ENCODE peak calls at places on chromosomes 12 and 14, in seven cellular contexts. One of them, this sample, is unnamed.

GRCh38 chr14:75247286-75247922 is 31.2 kb upstream of the FOS start:
- DNase-seq in activated T-helper 1 cell treated with anti-CD3 and anti-CD28 coated beads, Interleukin-12 subunit alpha, Interleukin-12 subunit beta, Interleukin-2, Interleukin-4 antibody, amounts not matched to agents 30 ng/mL and 10 ng/mL and 1 ng/mL, durations not matched to agents 14 hours and 24 hours and 36 hours: peak; percentile 68
- DNase-seq in CD8-positive, alpha-beta memory T cell: peak; percentile 88
- DNase-seq in stimulated activated CD4-positive, alpha-beta T cell treated with anti-CD3 and anti-CD28 coated beads, Interleukin-1b, Interleukin-23, amount 100 ng/mL, for 24 hours: peak; percentile 24
- DNase-seq in MV-4-11: no peak
- DNase-seq in HEK293T: no peak
- DNase-seq in suprapubic skin: no peak
- DNase-seq in this sample: no peak

GRCh38 chr14:103090481-103091020 is 4.0 kb upstream of the EXOC3L4 start:
- DNase-seq in activated T-helper 1 cell treated with anti-CD3 and anti-CD28 coated beads, Interleukin-12 subunit alpha, Interleukin-12 subunit beta, Interleukin-2, Interleukin-4 antibody, amounts not matched to agents 30 ng/mL and 10 ng/mL and 1 ng/mL, durations not matched to agents 14 hours and 24 hours and 36 hours: no peak
- DNase-seq in suprapubic skin: no peak
- DNase-seq in CD8-positive, alpha-beta memory T cell: no peak
- DNase-seq in MV-4-11: no peak
- DNase-seq in stimulated activated CD4-positive, alpha-beta T cell treated with anti-CD3 and anti-CD28 coated beads, Interleukin-1b, Interleukin-23, amount 100 ng/mL, for 24 hours: no peak
- DNase-seq in HEK293T: no peak
- DNase-seq in this sample: no peak

GRCh38 chr12:48780381-48781025 is 8.4 kb downstream of the ADCY6 start:
- DNase-seq in CD8-positive, alpha-beta memory T cell: no peak
- DNase-seq in activated T-helper 1 cell treated with anti-CD3 and anti-CD28 coated beads, Interleukin-12 subunit alpha, Interleukin-12 subunit beta, Interleukin-2, Interleukin-4 antibody, amounts not matched to agents 30 ng/mL and 10 ng/mL and 1 ng/mL, durations not matched to agents 14 hours and 24 hours and 36 hours: no peak
- DNase-seq in suprapubic skin: no peak
- DNase-seq in HEK293T: no peak
- DNase-seq in stimulated activated CD4-positive, alpha-beta T cell treated with anti-CD3 and anti-CD28 coated beads, Interleukin-1b, Interleukin-23, amount 100 ng/mL, for 24 hours: no peak
- DNase-seq in MV-4-11: no peak
- DNase-seq in this sample: no peak

GRCh38 chr14:100552524-100553125 is 34.6 kb downstream of the BEGAIN start:
- DNase-seq in MV-4-11: no peak
- DNase-seq in HEK293T: no peak
- DNase-seq in suprapubic skin: no peak
- DNase-seq in CD8-positive, alpha-beta memory T cell: no peak
- DNase-seq in activated T-helper 1 cell treated with anti-CD3 and anti-CD28 coated beads, Interleukin-12 subunit alpha, Interleukin-12 subunit beta, Interleukin-2, Interleukin-4 antibody, amounts not matched to agents 30 ng/mL and 10 ng/mL and 1 ng/mL, durations not matched to agents 14 hours and 24 hours and 36 hours: no peak
- DNase-seq in stimulated activated CD4-positive, alpha-beta T cell treated with anti-CD3 and anti-CD28 coated beads, Interleukin-1b, Interleukin-23, amount 100 ng/mL, for 24 hours: no peak
- DNase-seq in this sample: no peak

GRCh38 chr14:81219210-81219820 is 1.4 kb downstream of the GTF2A1 start:
- DNase-seq in stimulated activated CD4-positive, alpha-beta T cell treated with anti-CD3 and anti-CD28 coated beads, Interleukin-1b, Interleukin-23, amount 100 ng/mL, for 24 hours: peak; percentile 59
- DNase-seq in CD8-positive, alpha-beta memory T cell: peak; percentile 90
- DNase-seq in HEK293T: peak; percentile 80
- DNase-seq in activated T-helper 1 cell treated with anti-CD3 and anti-CD28 coated beads, Interleukin-12 subunit alpha, Interleukin-12 subunit beta, Interleukin-2, Interleukin-4 antibody, amounts not matched to agents 30 ng/mL and 10 ng/mL and 1 ng/mL, durations not matched to agents 14 hours and 24 hours and 36 hours: peak; percentile 85
- DNase-seq in suprapubic skin: peak; percentile 93
- DNase-seq in MV-4-11: peak; percentile 93
- DNase-seq in this sample: peak; percentile 96

GRCh38 chr12:50661300-50662120 is 102.4 kb upstream of the ATF1 start:
- DNase-seq in stimulated activated CD4-positive, alpha-beta T cell treated with anti-CD3 and anti-CD28 coated beads, Interleukin-1b, Interleukin-23, amount 100 ng/mL, for 24 hours: no peak
- DNase-seq in activated T-helper 1 cell treated with anti-CD3 and anti-CD28 coated beads, Interleukin-12 subunit alpha, Interleukin-12 subunit beta, Interleukin-2, Interleukin-4 antibody, amounts not matched to agents 30 ng/mL and 10 ng/mL and 1 ng/mL, durations not matched to agents 14 hours and 24 hours and 36 hours: no peak
- DNase-seq in CD8-positive, alpha-beta memory T cell: no peak
- DNase-seq in HEK293T: no peak
- DNase-seq in MV-4-11: no peak
- DNase-seq in suprapubic skin: no peak
- DNase-seq in this sample: no peak

GRCh38 chr12:14769837-14770494 is 33.3 kb downstream of the WBP11 start:
- DNase-seq in activated T-helper 1 cell treated with anti-CD3 and anti-CD28 coated beads, Interleukin-12 subunit alpha, Interleukin-12 subunit beta, Interleukin-2, Interleukin-4 antibody, amounts not matched to agents 30 ng/mL and 10 ng/mL and 1 ng/mL, durations not matched to agents 14 hours and 24 hours and 36 hours: peak; percentile 79
- DNase-seq in MV-4-11: peak; percentile 79
- DNase-seq in stimulated activated CD4-positive, alpha-beta T cell treated with anti-CD3 and anti-CD28 coated beads, Interleukin-1b, Interleukin-23, amount 100 ng/mL, for 24 hours: peak; percentile 62
- DNase-seq in HEK293T: peak; percentile 72
- DNase-seq in CD8-positive, alpha-beta memory T cell: peak; percentile 90
- DNase-seq in suprapubic skin: peak; percentile 90
- DNase-seq in this sample: peak; percentile 89

GRCh38 chr12:131102493-131102931 is 148.8 kb downstream of the ADGRD1 start:
- DNase-seq in suprapubic skin: peak; percentile 66
- DNase-seq in stimulated activated CD4-positive, alpha-beta T cell treated with anti-CD3 and anti-CD28 coated beads, Interleukin-1b, Interleukin-23, amount 100 ng/mL, for 24 hours: no peak
- DNase-seq in MV-4-11: peak; percentile 29
- DNase-seq in activated T-helper 1 cell treated with anti-CD3 and anti-CD28 coated beads, Interleukin-12 subunit alpha, Interleukin-12 subunit beta, Interleukin-2, Interleukin-4 antibody, amounts not matched to agents 30 ng/mL and 10 ng/mL and 1 ng/mL, durations not matched to agents 14 hours and 24 hours and 36 hours: no peak
- DNase-seq in HEK293T: no peak
- DNase-seq in CD8-positive, alpha-beta memory T cell: no peak
- DNase-seq in this sample: no peak

GRCh38 chr12:101015021-101015420 is 195.0 kb downstream of the SLC5A8 start:
- DNase-seq in stimulated activated CD4-positive, alpha-beta T cell treated with anti-CD3 and anti-CD28 coated beads, Interleukin-1b, Interleukin-23, amount 100 ng/mL, for 24 hours: no peak
- DNase-seq in HEK293T: no peak
- DNase-seq in suprapubic skin: no peak
- DNase-seq in MV-4-11: no peak
- DNase-seq in CD8-positive, alpha-beta memory T cell: no peak
- DNase-seq in activated T-helper 1 cell treated with anti-CD3 and anti-CD28 coated beads, Interleukin-12 subunit alpha, Interleukin-12 subunit beta, Interleukin-2, Interleukin-4 antibody, amounts not matched to agents 30 ng/mL and 10 ng/mL and 1 ng/mL, durations not matched to agents 14 hours and 24 hours and 36 hours: no peak
- DNase-seq in this sample: no peak

GRCh38 chr14:81447018-81447770 is 47.1 kb upstream of the STON2 start:
- DNase-seq in MV-4-11: no peak
- DNase-seq in CD8-positive, alpha-beta memory T cell: no peak
- DNase-seq in suprapubic skin: no peak
- DNase-seq in HEK293T: no peak
- DNase-seq in stimulated activated CD4-positive, alpha-beta T cell treated with anti-CD3 and anti-CD28 coated beads, Interleukin-1b, Interleukin-23, amount 100 ng/mL, for 24 hours: no peak
- DNase-seq in activated T-helper 1 cell treated with anti-CD3 and anti-CD28 coated beads, Interleukin-12 subunit alpha, Interleukin-12 subunit beta, Interleukin-2, Interleukin-4 antibody, amounts not matched to agents 30 ng/mL and 10 ng/mL and 1 ng/mL, durations not matched to agents 14 hours and 24 hours and 36 hours: no peak
- DNase-seq in this sample: no peak

GRCh38 chr14:53401646-53402045 is 248.5 kb upstream of the DDHD1 start:
- DNase-seq in stimulated activated CD4-positive, alpha-beta T cell treated with anti-CD3 and anti-CD28 coated beads, Interleukin-1b, Interleukin-23, amount 100 ng/mL, for 24 hours: no peak
- DNase-seq in suprapubic skin: no peak
- DNase-seq in activated T-helper 1 cell treated with anti-CD3 and anti-CD28 coated beads, Interleukin-12 subunit alpha, Interleukin-12 subunit beta, Interleukin-2, Interleukin-4 antibody, amounts not matched to agents 30 ng/mL and 10 ng/mL and 1 ng/mL, durations not matched to agents 14 hours and 24 hours and 36 hours: no peak
- DNase-seq in MV-4-11: no peak
- DNase-seq in HEK293T: no peak
- DNase-seq in CD8-positive, alpha-beta memory T cell: no peak
- DNase-seq in this sample: no peak

GRCh38 chr12:84697141-84697540 is 215.5 kb downstream of the SLC6A15 start:
- DNase-seq in suprapubic skin: no peak
- DNase-seq in stimulated activated CD4-positive, alpha-beta T cell treated with anti-CD3 and anti-CD28 coated beads, Interleukin-1b, Interleukin-23, amount 100 ng/mL, for 24 hours: no peak
- DNase-seq in CD8-positive, alpha-beta memory T cell: no peak
- DNase-seq in MV-4-11: no peak
- DNase-seq in activated T-helper 1 cell treated with anti-CD3 and anti-CD28 coated beads, Interleukin-12 subunit alpha, Interleukin-12 subunit beta, Interleukin-2, Interleukin-4 antibody, amounts not matched to agents 30 ng/mL and 10 ng/mL and 1 ng/mL, durations not matched to agents 14 hours and 24 hours and 36 hours: no peak
- DNase-seq in HEK293T: no peak
- DNase-seq in this sample: no peak

GRCh38 chr12:132124766-132125425 is 19.2 kb downstream of the DDX51 start:
- DNase-seq in stimulated activated CD4-positive, alpha-beta T cell treated with anti-CD3 and anti-CD28 coated beads, Interleukin-1b, Interleukin-23, amount 100 ng/mL, for 24 hours: no peak
- DNase-seq in activated T-helper 1 cell treated with anti-CD3 and anti-CD28 coated beads, Interleukin-12 subunit alpha, Interleukin-12 subunit beta, Interleukin-2, Interleukin-4 antibody, amounts not matched to agents 30 ng/mL and 10 ng/mL and 1 ng/mL, durations not matched to agents 14 hours and 24 hours and 36 hours: no peak
- DNase-seq in HEK293T: no peak
- DNase-seq in suprapubic skin: peak; percentile 68
- DNase-seq in CD8-positive, alpha-beta memory T cell: no peak
- DNase-seq in MV-4-11: no peak
- DNase-seq in this sample: no peak

GRCh38 chr14:50533806-50534205 is 1.4 kb upstream of the MAP4K5 start:
- DNase-seq in stimulated activated CD4-positive, alpha-beta T cell treated with anti-CD3 and anti-CD28 coated beads, Interleukin-1b, Interleukin-23, amount 100 ng/mL, for 24 hours: no peak
- DNase-seq in HEK293T: no peak
- DNase-seq in suprapubic skin: no peak
- DNase-seq in MV-4-11: peak; percentile 36
- DNase-seq in CD8-positive, alpha-beta memory T cell: no peak
- DNase-seq in activated T-helper 1 cell treated with anti-CD3 and anti-CD28 coated beads, Interleukin-12 subunit alpha, Interleukin-12 subunit beta, Interleukin-2, Interleukin-4 antibody, amounts not matched to agents 30 ng/mL and 10 ng/mL and 1 ng/mL, durations not matched to agents 14 hours and 24 hours and 36 hours: no peak
- DNase-seq in this sample: no peak

GRCh38 chr14:24110060-24110459 is 4.5 kb upstream of the DCAF11 start:
- DNase-seq in HEK293T: no peak
- DNase-seq in MV-4-11: no peak
- DNase-seq in suprapubic skin: no peak
- DNase-seq in activated T-helper 1 cell treated with anti-CD3 and anti-CD28 coated beads, Interleukin-12 subunit alpha, Interleukin-12 subunit beta, Interleukin-2, Interleukin-4 antibody, amounts not matched to agents 30 ng/mL and 10 ng/mL and 1 ng/mL, durations not matched to agents 14 hours and 24 hours and 36 hours: no peak
- DNase-seq in stimulated activated CD4-positive, alpha-beta T cell treated with anti-CD3 and anti-CD28 coated beads, Interleukin-1b, Interleukin-23, amount 100 ng/mL, for 24 hours: no peak
- DNase-seq in CD8-positive, alpha-beta memory T cell: no peak
- DNase-seq in this sample: no peak

GRCh38 chr14:70640938-70641547 is 673 bp upstream of the TTC9 start:
- DNase-seq in HEK293T: peak; percentile 30
- DNase-seq in MV-4-11: no peak
- DNase-seq in suprapubic skin: no peak
- DNase-seq in CD8-positive, alpha-beta memory T cell: peak; percentile 50
- DNase-seq in activated T-helper 1 cell treated with anti-CD3 and anti-CD28 coated beads, Interleukin-12 subunit alpha, Interleukin-12 subunit beta, Interleukin-2, Interleukin-4 antibody, amounts not matched to agents 30 ng/mL and 10 ng/mL and 1 ng/mL, durations not matched to agents 14 hours and 24 hours and 36 hours: peak; percentile 37
- DNase-seq in stimulated activated CD4-positive, alpha-beta T cell treated with anti-CD3 and anti-CD28 coated beads, Interleukin-1b, Interleukin-23, amount 100 ng/mL, for 24 hours: no peak
- DNase-seq in this sample: no peak

GRCh38 chr12:93896427-93896826 is 219.3 kb downstream of the CRADD start:
- DNase-seq in MV-4-11: no peak
- DNase-seq in CD8-positive, alpha-beta memory T cell: no peak
- DNase-seq in suprapubic skin: no peak
- DNase-seq in stimulated activated CD4-positive, alpha-beta T cell treated with anti-CD3 and anti-CD28 coated beads, Interleukin-1b, Interleukin-23, amount 100 ng/mL, for 24 hours: no peak
- DNase-seq in activated T-helper 1 cell treated with anti-CD3 and anti-CD28 coated beads, Interleukin-12 subunit alpha, Interleukin-12 subunit beta, Interleukin-2, Interleukin-4 antibody, amounts not matched to agents 30 ng/mL and 10 ng/mL and 1 ng/mL, durations not matched to agents 14 hours and 24 hours and 36 hours: no peak
- DNase-seq in HEK293T: no peak
- DNase-seq in this sample: no peak

GRCh38 chr12:2334291-2335088 is 281.7 kb downstream of the CACNA1C start:
- DNase-seq in suprapubic skin: no peak
- DNase-seq in MV-4-11: no peak
- DNase-seq in activated T-helper 1 cell treated with anti-CD3 and anti-CD28 coated beads, Interleukin-12 subunit alpha, Interleukin-12 subunit beta, Interleukin-2, Interleukin-4 antibody, amounts not matched to agents 30 ng/mL and 10 ng/mL and 1 ng/mL, durations not matched to agents 14 hours and 24 hours and 36 hours: no peak
- DNase-seq in CD8-positive, alpha-beta memory T cell: no peak
- DNase-seq in HEK293T: no peak
- DNase-seq in stimulated activated CD4-positive, alpha-beta T cell treated with anti-CD3 and anti-CD28 coated beads, Interleukin-1b, Interleukin-23, amount 100 ng/mL, for 24 hours: no peak
- DNase-seq in this sample: no peak

GRCh38 chr14:69069020-69069421 is 83.9 kb downstream of the DCAF5 start:
- DNase-seq in HEK293T: no peak
- DNase-seq in MV-4-11: no peak
- DNase-seq in CD8-positive, alpha-beta memory T cell: no peak
- DNase-seq in activated T-helper 1 cell treated with anti-CD3 and anti-CD28 coated beads, Interleukin-12 subunit alpha, Interleukin-12 subunit beta, Interleukin-2, Interleukin-4 antibody, amounts not matched to agents 30 ng/mL and 10 ng/mL and 1 ng/mL, durations not matched to agents 14 hours and 24 hours and 36 hours: no peak
- DNase-seq in suprapubic skin: no peak
- DNase-seq in stimulated activated CD4-positive, alpha-beta T cell treated with anti-CD3 and anti-CD28 coated beads, Interleukin-1b, Interleukin-23, amount 100 ng/mL, for 24 hours: no peak
- DNase-seq in this sample: no peak

GRCh38 chr12:119153477-119154434 is 25.0 kb upstream of the HSPB8 start:
- DNase-seq in stimulated activated CD4-positive, alpha-beta T cell treated with anti-CD3 and anti-CD28 coated beads, Interleukin-1b, Interleukin-23, amount 100 ng/mL, for 24 hours: no peak
- DNase-seq in suprapubic skin: no peak
- DNase-seq in activated T-helper 1 cell treated with anti-CD3 and anti-CD28 coated beads, Interleukin-12 subunit alpha, Interleukin-12 subunit beta, Interleukin-2, Interleukin-4 antibody, amounts not matched to agents 30 ng/mL and 10 ng/mL and 1 ng/mL, durations not matched to agents 14 hours and 24 hours and 36 hours: no peak
- DNase-seq in CD8-positive, alpha-beta memory T cell: no peak
- DNase-seq in MV-4-11: peak; percentile 11
- DNase-seq in HEK293T: peak; percentile 39
- DNase-seq in this sample: no peak

GRCh38 chr14:89304972-89305703 is 111.9 kb downstream of the FOXN3 start:
- DNase-seq in suprapubic skin: no peak
- DNase-seq in activated T-helper 1 cell treated with anti-CD3 and anti-CD28 coated beads, Interleukin-12 subunit alpha, Interleukin-12 subunit beta, Interleukin-2, Interleukin-4 antibody, amounts not matched to agents 30 ng/mL and 10 ng/mL and 1 ng/mL, durations not matched to agents 14 hours and 24 hours and 36 hours: no peak
- DNase-seq in CD8-positive, alpha-beta memory T cell: no peak
- DNase-seq in HEK293T: no peak
- DNase-seq in stimulated activated CD4-positive, alpha-beta T cell treated with anti-CD3 and anti-CD28 coated beads, Interleukin-1b, Interleukin-23, amount 100 ng/mL, for 24 hours: no peak
- DNase-seq in MV-4-11: peak; percentile 21
- DNase-seq in this sample: no peak

GRCh38 chr14:52348796-52349195 is 34.7 kb downstream of the PTGER2 start:
- DNase-seq in stimulated activated CD4-positive, alpha-beta T cell treated with anti-CD3 and anti-CD28 coated beads, Interleukin-1b, Interleukin-23, amount 100 ng/mL, for 24 hours: no peak
- DNase-seq in CD8-positive, alpha-beta memory T cell: no peak
- DNase-seq in MV-4-11: no peak
- DNase-seq in activated T-helper 1 cell treated with anti-CD3 and anti-CD28 coated beads, Interleukin-12 subunit alpha, Interleukin-12 subunit beta, Interleukin-2, Interleukin-4 antibody, amounts not matched to agents 30 ng/mL and 10 ng/mL and 1 ng/mL, durations not matched to agents 14 hours and 24 hours and 36 hours: no peak
- DNase-seq in suprapubic skin: no peak
- DNase-seq in HEK293T: no peak
- DNase-seq in this sample: no peak

GRCh38 chr14:75003250-75004027 is 718 bp downstream of the EIF2B2 start:
- DNase-seq in HEK293T: no peak
- DNase-seq in CD8-positive, alpha-beta memory T cell: no peak
- DNase-seq in suprapubic skin: no peak
- DNase-seq in MV-4-11: no peak
- DNase-seq in activated T-helper 1 cell treated with anti-CD3 and anti-CD28 coated beads, Interleukin-12 subunit alpha, Interleukin-12 subunit beta, Interleukin-2, Interleukin-4 antibody, amounts not matched to agents 30 ng/mL and 10 ng/mL and 1 ng/mL, durations not matched to agents 14 hours and 24 hours and 36 hours: no peak
- DNase-seq in stimulated activated CD4-positive, alpha-beta T cell treated with anti-CD3 and anti-CD28 coated beads, Interleukin-1b, Interleukin-23, amount 100 ng/mL, for 24 hours: no peak
- DNase-seq in this sample: no peak

GRCh38 chr12:75825686-75826085 is 205.9 kb downstream of the PHLDA1 start:
- DNase-seq in CD8-positive, alpha-beta memory T cell: no peak
- DNase-seq in suprapubic skin: no peak
- DNase-seq in activated T-helper 1 cell treated with anti-CD3 and anti-CD28 coated beads, Interleukin-12 subunit alpha, Interleukin-12 subunit beta, Interleukin-2, Interleukin-4 antibody, amounts not matched to agents 30 ng/mL and 10 ng/mL and 1 ng/mL, durations not matched to agents 14 hours and 24 hours and 36 hours: no peak
- DNase-seq in HEK293T: no peak
- DNase-seq in stimulated activated CD4-positive, alpha-beta T cell treated with anti-CD3 and anti-CD28 coated beads, Interleukin-1b, Interleukin-23, amount 100 ng/mL, for 24 hours: no peak
- DNase-seq in MV-4-11: no peak
- DNase-seq in this sample: no peak

GRCh38 chr12:27615331-27615891 is 80.8 kb upstream of the REP15 start:
- DNase-seq in MV-4-11: no peak
- DNase-seq in stimulated activated CD4-positive, alpha-beta T cell treated with anti-CD3 and anti-CD28 coated beads, Interleukin-1b, Interleukin-23, amount 100 ng/mL, for 24 hours: no peak
- DNase-seq in suprapubic skin: no peak
- DNase-seq in CD8-positive, alpha-beta memory T cell: no peak
- DNase-seq in HEK293T: no peak
- DNase-seq in activated T-helper 1 cell treated with anti-CD3 and anti-CD28 coated beads, Interleukin-12 subunit alpha, Interleukin-12 subunit beta, Interleukin-2, Interleukin-4 antibody, amounts not matched to agents 30 ng/mL and 10 ng/mL and 1 ng/mL, durations not matched to agents 14 hours and 24 hours and 36 hours: no peak
- DNase-seq in this sample: no peak

GRCh38 chr12:89105243-89105642 is 247.1 kb downstream of the DUSP6 start:
- DNase-seq in CD8-positive, alpha-beta memory T cell: no peak
- DNase-seq in suprapubic skin: no peak
- DNase-seq in MV-4-11: no peak
- DNase-seq in HEK293T: no peak
- DNase-seq in activated T-helper 1 cell treated with anti-CD3 and anti-CD28 coated beads, Interleukin-12 subunit alpha, Interleukin-12 subunit beta, Interleukin-2, Interleukin-4 antibody, amounts not matched to agents 30 ng/mL and 10 ng/mL and 1 ng/mL, durations not matched to agents 14 hours and 24 hours and 36 hours: no peak
- DNase-seq in stimulated activated CD4-positive, alpha-beta T cell treated with anti-CD3 and anti-CD28 coated beads, Interleukin-1b, Interleukin-23, amount 100 ng/mL, for 24 hours: no peak
- DNase-seq in this sample: no peak

GRCh38 chr12:20063116-20063515 is 305.2 kb upstream of the PDE3A start:
- DNase-seq in suprapubic skin: no peak
- DNase-seq in HEK293T: no peak
- DNase-seq in CD8-positive, alpha-beta memory T cell: no peak
- DNase-seq in activated T-helper 1 cell treated with anti-CD3 and anti-CD28 coated beads, Interleukin-12 subunit alpha, Interleukin-12 subunit beta, Interleukin-2, Interleukin-4 antibody, amounts not matched to agents 30 ng/mL and 10 ng/mL and 1 ng/mL, durations not matched to agents 14 hours and 24 hours and 36 hours: no peak
- DNase-seq in MV-4-11: no peak
- DNase-seq in stimulated activated CD4-positive, alpha-beta T cell treated with anti-CD3 and anti-CD28 coated beads, Interleukin-1b, Interleukin-23, amount 100 ng/mL, for 24 hours: no peak
- DNase-seq in this sample: no peak

GRCh38 chr12:48176417-48176751 is 7.1 kb upstream of the CCDC184 start:
- DNase-seq in suprapubic skin: no peak
- DNase-seq in MV-4-11: no peak
- DNase-seq in activated T-helper 1 cell treated with anti-CD3 and anti-CD28 coated beads, Interleukin-12 subunit alpha, Interleukin-12 subunit beta, Interleukin-2, Interleukin-4 antibody, amounts not matched to agents 30 ng/mL and 10 ng/mL and 1 ng/mL, durations not matched to agents 14 hours and 24 hours and 36 hours: no peak
- DNase-seq in CD8-positive, alpha-beta memory T cell: no peak
- DNase-seq in HEK293T: no peak
- DNase-seq in stimulated activated CD4-positive, alpha-beta T cell treated with anti-CD3 and anti-CD28 coated beads, Interleukin-1b, Interleukin-23, amount 100 ng/mL, for 24 hours: no peak
- DNase-seq in this sample: no peak

GRCh38 chr14:38197001-38197760 is 10.5 kb upstream of the SSTR1 start:
- DNase-seq in activated T-helper 1 cell treated with anti-CD3 and anti-CD28 coated beads, Interleukin-12 subunit alpha, Interleukin-12 subunit beta, Interleukin-2, Interleukin-4 antibody, amounts not matched to agents 30 ng/mL and 10 ng/mL and 1 ng/mL, durations not matched to agents 14 hours and 24 hours and 36 hours: no peak
- DNase-seq in suprapubic skin: no peak
- DNase-seq in HEK293T: no peak
- DNase-seq in stimulated activated CD4-positive, alpha-beta T cell treated with anti-CD3 and anti-CD28 coated beads, Interleukin-1b, Interleukin-23, amount 100 ng/mL, for 24 hours: no peak
- DNase-seq in MV-4-11: no peak
- DNase-seq in CD8-positive, alpha-beta memory T cell: peak; percentile 9
- DNase-seq in this sample: no peak

GRCh38 chr12:50515587-50515986 is 10.8 kb downstream of the DIP2B start:
- DNase-seq in HEK293T: no peak
- DNase-seq in MV-4-11: peak; percentile 69
- DNase-seq in stimulated activated CD4-positive, alpha-beta T cell treated with anti-CD3 and anti-CD28 coated beads, Interleukin-1b, Interleukin-23, amount 100 ng/mL, for 24 hours: no peak
- DNase-seq in activated T-helper 1 cell treated with anti-CD3 and anti-CD28 coated beads, Interleukin-12 subunit alpha, Interleukin-12 subunit beta, Interleukin-2, Interleukin-4 antibody, amounts not matched to agents 30 ng/mL and 10 ng/mL and 1 ng/mL, durations not matched to agents 14 hours and 24 hours and 36 hours: no peak
- DNase-seq in CD8-positive, alpha-beta memory T cell: no peak
- DNase-seq in suprapubic skin: no peak
- DNase-seq in this sample: no peak

GRCh38 chr12:45425426-45425825 is 209.5 kb downstream of the ANO6 start:
- DNase-seq in CD8-positive, alpha-beta memory T cell: no peak
- DNase-seq in suprapubic skin: no peak
- DNase-seq in MV-4-11: no peak
- DNase-seq in stimulated activated CD4-positive, alpha-beta T cell treated with anti-CD3 and anti-CD28 coated beads, Interleukin-1b, Interleukin-23, amount 100 ng/mL, for 24 hours: no peak
- DNase-seq in HEK293T: no peak
- DNase-seq in activated T-helper 1 cell treated with anti-CD3 and anti-CD28 coated beads, Interleukin-12 subunit alpha, Interleukin-12 subunit beta, Interleukin-2, Interleukin-4 antibody, amounts not matched to agents 30 ng/mL and 10 ng/mL and 1 ng/mL, durations not matched to agents 14 hours and 24 hours and 36 hours: no peak
- DNase-seq in this sample: no peak

GRCh38 chr12:109744991-109745942 is 31.6 kb downstream of the FAM222A start:
- DNase-seq in stimulated activated CD4-positive, alpha-beta T cell treated with anti-CD3 and anti-CD28 coated beads, Interleukin-1b, Interleukin-23, amount 100 ng/mL, for 24 hours: no peak
- DNase-seq in MV-4-11: peak; percentile 72
- DNase-seq in suprapubic skin: peak; percentile 55
- DNase-seq in activated T-helper 1 cell treated with anti-CD3 and anti-CD28 coated beads, Interleukin-12 subunit alpha, Interleukin-12 subunit beta, Interleukin-2, Interleukin-4 antibody, amounts not matched to agents 30 ng/mL and 10 ng/mL and 1 ng/mL, durations not matched to agents 14 hours and 24 hours and 36 hours: no peak
- DNase-seq in CD8-positive, alpha-beta memory T cell: no peak
- DNase-seq in HEK293T: no peak
- DNase-seq in this sample: no peak

GRCh38 chr14:100666403-100666802 is 60.3 kb upstream of the DLK1 start:
- DNase-seq in activated T-helper 1 cell treated with anti-CD3 and anti-CD28 coated beads, Interleukin-12 subunit alpha, Interleukin-12 subunit beta, Interleukin-2, Interleukin-4 antibody, amounts not matched to agents 30 ng/mL and 10 ng/mL and 1 ng/mL, durations not matched to agents 14 hours and 24 hours and 36 hours: no peak
- DNase-seq in CD8-positive, alpha-beta memory T cell: no peak
- DNase-seq in MV-4-11: no peak
- DNase-seq in HEK293T: no peak
- DNase-seq in suprapubic skin: no peak
- DNase-seq in stimulated activated CD4-positive, alpha-beta T cell treated with anti-CD3 and anti-CD28 coated beads, Interleukin-1b, Interleukin-23, amount 100 ng/mL, for 24 hours: no peak
- DNase-seq in this sample: no peak

GRCh38 chr12:1305063-1305434 is 289.3 kb downstream of the FBXL14 start:
- DNase-seq in CD8-positive, alpha-beta memory T cell: no peak
- DNase-seq in MV-4-11: no peak
- DNase-seq in suprapubic skin: no peak
- DNase-seq in HEK293T: no peak
- DNase-seq in stimulated activated CD4-positive, alpha-beta T cell treated with anti-CD3 and anti-CD28 coated beads, Interleukin-1b, Interleukin-23, amount 100 ng/mL, for 24 hours: no peak
- DNase-seq in activated T-helper 1 cell treated with anti-CD3 and anti-CD28 coated beads, Interleukin-12 subunit alpha, Interleukin-12 subunit beta, Interleukin-2, Interleukin-4 antibody, amounts not matched to agents 30 ng/mL and 10 ng/mL and 1 ng/mL, durations not matched to agents 14 hours and 24 hours and 36 hours: no peak
- DNase-seq in this sample: no peak

GRCh38 chr12:45189766-45190403 is 26.0 kb upstream of the ANO6 start:
- DNase-seq in activated T-helper 1 cell treated with anti-CD3 and anti-CD28 coated beads, Interleukin-12 subunit alpha, Interleukin-12 subunit beta, Interleukin-2, Interleukin-4 antibody, amounts not matched to agents 30 ng/mL and 10 ng/mL and 1 ng/mL, durations not matched to agents 14 hours and 24 hours and 36 hours: no peak
- DNase-seq in CD8-positive, alpha-beta memory T cell: no peak
- DNase-seq in MV-4-11: no peak
- DNase-seq in suprapubic skin: no peak
- DNase-seq in stimulated activated CD4-positive, alpha-beta T cell treated with anti-CD3 and anti-CD28 coated beads, Interleukin-1b, Interleukin-23, amount 100 ng/mL, for 24 hours: no peak
- DNase-seq in HEK293T: no peak
- DNase-seq in this sample: no peak

GRCh38 chr14:61322011-61322798 is 826 bp downstream of the PRKCH start:
- DNase-seq in MV-4-11: no peak
- DNase-seq in CD8-positive, alpha-beta memory T cell: no peak
- DNase-seq in HEK293T: no peak
- DNase-seq in activated T-helper 1 cell treated with anti-CD3 and anti-CD28 coated beads, Interleukin-12 subunit alpha, Interleukin-12 subunit beta, Interleukin-2, Interleukin-4 antibody, amounts not matched to agents 30 ng/mL and 10 ng/mL and 1 ng/mL, durations not matched to agents 14 hours and 24 hours and 36 hours: no peak
- DNase-seq in stimulated activated CD4-positive, alpha-beta T cell treated with anti-CD3 and anti-CD28 coated beads, Interleukin-1b, Interleukin-23, amount 100 ng/mL, for 24 hours: no peak
- DNase-seq in suprapubic skin: no peak
- DNase-seq in this sample: no peak

GRCh38 chr14:42112108-42112507 is 505.4 kb downstream of the LRFN5 start:
- DNase-seq in suprapubic skin: no peak
- DNase-seq in CD8-positive, alpha-beta memory T cell: no peak
- DNase-seq in MV-4-11: no peak
- DNase-seq in HEK293T: no peak
- DNase-seq in stimulated activated CD4-positive, alpha-beta T cell treated with anti-CD3 and anti-CD28 coated beads, Interleukin-1b, Interleukin-23, amount 100 ng/mL, for 24 hours: no peak
- DNase-seq in activated T-helper 1 cell treated with anti-CD3 and anti-CD28 coated beads, Interleukin-12 subunit alpha, Interleukin-12 subunit beta, Interleukin-2, Interleukin-4 antibody, amounts not matched to agents 30 ng/mL and 10 ng/mL and 1 ng/mL, durations not matched to agents 14 hours and 24 hours and 36 hours: no peak
- DNase-seq in this sample: no peak

This sample was measured in osteocyte.